ENCODE peak calls at places on chromosome 4, in ten cellular contexts. One of them, this sample, is unnamed.

GRCh38 chr4:123623611-123624010 is 227.0 kb downstream of the SPRY1 start:
- DNase-seq in spleen: no peak
- DNase-seq in HCT116: no peak
- DNase-seq in GM12892: no peak
- DNase-seq in breast epithelium: no peak
- DNase-seq in SK-N-MC: no peak
- DNase-seq in suprapubic skin: no peak
- DNase-seq in transverse colon: no peak
- DNase-seq in stomach: no peak
- DNase-seq in upper lobe of left lung: no peak
- DNase-seq in this sample: no peak

GRCh38 chr4:139188648-139189416 is 11.8 kb upstream of the ELF2 start:
- DNase-seq in SK-N-MC: no peak
- DNase-seq in transverse colon: no peak
- DNase-seq in suprapubic skin: no peak
- DNase-seq in spleen: no peak
- DNase-seq in stomach: no peak
- DNase-seq in GM12892: no peak
- DNase-seq in upper lobe of left lung: peak; percentile 52
- DNase-seq in breast epithelium: no peak
- DNase-seq in HCT116: no peak
- DNase-seq in this sample: no peak

GRCh38 chr4:8817081-8817812 is 54.4 kb downstream of the HMX1 start:
- DNase-seq in transverse colon: no peak
- DNase-seq in SK-N-MC: no peak
- DNase-seq in spleen: peak; percentile 40
- DNase-seq in suprapubic skin: peak; percentile 26
- DNase-seq in upper lobe of left lung: peak; percentile 6
- DNase-seq in breast epithelium: no peak
- DNase-seq in HCT116: no peak
- DNase-seq in stomach: peak; percentile 13
- DNase-seq in GM12892: no peak
- DNase-seq in this sample: no peak

GRCh38 chr4:98786866-98787265 is 128.5 kb upstream of the TSPAN5 start:
- DNase-seq in SK-N-MC: no peak
- DNase-seq in breast epithelium: no peak
- DNase-seq in HCT116: no peak
- DNase-seq in stomach: no peak
- DNase-seq in upper lobe of left lung: no peak
- DNase-seq in transverse colon: no peak
- DNase-seq in suprapubic skin: no peak
- DNase-seq in GM12892: no peak
- DNase-seq in spleen: no peak
- DNase-seq in this sample: no peak

GRCh38 chr4:33369366-33369899 is 2649.3 kb downstream of the PCDH7 start:
- DNase-seq in HCT116: peak; percentile 66
- DNase-seq in stomach: no peak
- DNase-seq in SK-N-MC: no peak
- DNase-seq in GM12892: no peak
- DNase-seq in suprapubic skin: no peak
- DNase-seq in spleen: no peak
- DNase-seq in upper lobe of left lung: no peak
- DNase-seq in transverse colon: no peak
- DNase-seq in breast epithelium: no peak
- DNase-seq in this sample: no peak

GRCh38 chr4:86338989-86339388 is 20.9 kb downstream of the MAPK10 start:
- DNase-seq in breast epithelium: no peak
- DNase-seq in SK-N-MC: no peak
- DNase-seq in spleen: no peak
- DNase-seq in suprapubic skin: no peak
- DNase-seq in stomach: no peak
- DNase-seq in HCT116: peak; percentile 13
- DNase-seq in GM12892: no peak
- DNase-seq in upper lobe of left lung: no peak
- DNase-seq in transverse colon: no peak
- DNase-seq in this sample: no peak

GRCh38 chr4:186810613-186811150 is 87.0 kb upstream of the FAT1 start:
- DNase-seq in HCT116: no peak
- DNase-seq in SK-N-MC: no peak
- DNase-seq in stomach: no peak
- DNase-seq in breast epithelium: no peak
- DNase-seq in transverse colon: no peak
- DNase-seq in GM12892: no peak
- DNase-seq in suprapubic skin: no peak
- DNase-seq in spleen: no peak
- DNase-seq in upper lobe of left lung: no peak
- DNase-seq in this sample: no peak

GRCh38 chr4:86400216-86400615 is 40.4 kb upstream of the MAPK10 start:
- DNase-seq in stomach: no peak
- DNase-seq in SK-N-MC: no peak
- DNase-seq in HCT116: no peak
- DNase-seq in spleen: no peak
- DNase-seq in suprapubic skin: no peak
- DNase-seq in breast epithelium: no peak
- DNase-seq in upper lobe of left lung: no peak
- DNase-seq in GM12892: no peak
- DNase-seq in transverse colon: no peak
- DNase-seq in this sample: no peak

GRCh38 chr4:24482871-24483270 is 101.5 kb downstream of the DHX15 start:
- DNase-seq in transverse colon: no peak
- DNase-seq in spleen: no peak
- DNase-seq in GM12892: no peak
- DNase-seq in stomach: no peak
- DNase-seq in HCT116: no peak
- DNase-seq in SK-N-MC: no peak
- DNase-seq in upper lobe of left lung: no peak
- DNase-seq in breast epithelium: no peak
- DNase-seq in suprapubic skin: no peak
- DNase-seq in this sample: no peak

GRCh38 chr4:187020681-187021080 is 297.0 kb upstream of the FAT1 start:
- DNase-seq in SK-N-MC: no peak
- DNase-seq in HCT116: no peak
- DNase-seq in breast epithelium: no peak
- DNase-seq in upper lobe of left lung: no peak
- DNase-seq in transverse colon: no peak
- DNase-seq in suprapubic skin: no peak
- DNase-seq in GM12892: no peak
- DNase-seq in stomach: no peak
- DNase-seq in spleen: no peak
- DNase-seq in this sample: no peak

GRCh38 chr4:137755033-137755471 is 222.8 kb upstream of the PCDH18 start:
- DNase-seq in transverse colon: no peak
- DNase-seq in suprapubic skin: no peak
- DNase-seq in upper lobe of left lung: no peak
- DNase-seq in breast epithelium: no peak
- DNase-seq in spleen: no peak
- DNase-seq in GM12892: no peak
- DNase-seq in stomach: no peak
- DNase-seq in SK-N-MC: no peak
- DNase-seq in HCT116: peak; percentile 54
- DNase-seq in this sample: no peak

GRCh38 chr4:73608677-73609594 is 11.3 kb downstream of the RASSF6 start:
- DNase-seq in upper lobe of left lung: no peak
- DNase-seq in stomach: no peak
- DNase-seq in GM12892: no peak
- DNase-seq in SK-N-MC: no peak
- DNase-seq in breast epithelium: no peak
- DNase-seq in HCT116: no peak
- DNase-seq in transverse colon: no peak
- DNase-seq in suprapubic skin: no peak
- DNase-seq in spleen: no peak
- DNase-seq in this sample: no peak

GRCh38 chr4:73613130-73613529 is 7.1 kb downstream of the RASSF6 start:
- DNase-seq in stomach: no peak
- DNase-seq in suprapubic skin: no peak
- DNase-seq in transverse colon: peak; percentile 51
- DNase-seq in SK-N-MC: no peak
- DNase-seq in HCT116: no peak
- DNase-seq in upper lobe of left lung: no peak
- DNase-seq in GM12892: no peak
- DNase-seq in breast epithelium: no peak
- DNase-seq in spleen: no peak
- DNase-seq in this sample: no peak

GRCh38 chr4:73609688-73610087 is 10.5 kb downstream of the RASSF6 start:
- DNase-seq in HCT116: no peak
- DNase-seq in SK-N-MC: no peak
- DNase-seq in suprapubic skin: no peak
- DNase-seq in upper lobe of left lung: no peak
- DNase-seq in transverse colon: no peak
- DNase-seq in GM12892: no peak
- DNase-seq in stomach: no peak
- DNase-seq in spleen: no peak
- DNase-seq in breast epithelium: no peak
- DNase-seq in this sample: no peak

GRCh38 chr4:73614468-73614867 is 5.8 kb downstream of the RASSF6 start:
- DNase-seq in GM12892: no peak
- DNase-seq in upper lobe of left lung: no peak
- DNase-seq in suprapubic skin: no peak
- DNase-seq in HCT116: no peak
- DNase-seq in breast epithelium: no peak
- DNase-seq in stomach: no peak
- DNase-seq in spleen: no peak
- DNase-seq in SK-N-MC: no peak
- DNase-seq in transverse colon: no peak
- DNase-seq in this sample: no peak

DNA sequence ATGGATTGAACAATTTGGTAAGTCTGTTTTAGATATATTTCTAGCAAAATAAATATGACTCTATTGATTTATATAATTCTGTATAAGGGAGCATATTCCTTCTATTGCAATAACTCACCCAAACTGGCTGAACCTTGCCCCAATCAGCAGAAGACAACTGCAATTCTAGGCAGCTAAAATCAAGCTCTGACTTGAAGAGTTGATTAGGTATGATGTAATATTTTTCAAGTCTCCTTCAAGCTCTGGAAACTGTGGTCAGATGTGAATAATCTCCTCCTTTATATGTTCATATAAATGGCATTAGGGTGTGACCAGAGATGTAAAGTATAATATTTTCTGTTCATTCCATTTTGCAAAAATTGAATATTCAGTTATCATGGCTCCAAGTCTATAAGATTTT is 8.2 kb downstream of the RASSF6 start:
- DNase-seq in stomach: no peak
- DNase-seq in breast epithelium: no peak
- DNase-seq in HCT116: no peak
- DNase-seq in suprapubic skin: no peak
- DNase-seq in GM12892: no peak
- DNase-seq in spleen: no peak
- DNase-seq in upper lobe of left lung: no peak
- DNase-seq in SK-N-MC: no peak
- DNase-seq in transverse colon: no peak
- DNase-seq in this sample: no peak
- TF ChIP-seq POLR2AphosphoS5 in stomach: no peak
- TF ChIP-seq POLR2AphosphoS5 in breast epithelium: no peak
- TF ChIP-seq POLR2AphosphoS5 in HCT116: no peak
- TF ChIP-seq POLR2AphosphoS5 in suprapubic skin: no peak
- TF ChIP-seq POLR2AphosphoS5 in GM12892: no peak
- TF ChIP-seq POLR2AphosphoS5 in spleen: no peak
- TF ChIP-seq POLR2AphosphoS5 in upper lobe of left lung: no peak
- TF ChIP-seq POLR2AphosphoS5 in SK-N-MC: no peak
- TF ChIP-seq POLR2AphosphoS5 in transverse colon: no peak
- TF ChIP-seq POLR2AphosphoS5 in this sample: no peak

GRCh38 chr4:173212379-173212778 is 43.8 kb downstream of the GALNT7 start:
- DNase-seq in spleen: no peak
- DNase-seq in breast epithelium: no peak
- DNase-seq in upper lobe of left lung: no peak
- DNase-seq in SK-N-MC: no peak
- DNase-seq in suprapubic skin: no peak
- DNase-seq in HCT116: no peak
- DNase-seq in stomach: no peak
- DNase-seq in GM12892: no peak
- DNase-seq in transverse colon: no peak
- DNase-seq in this sample: no peak

GRCh38 chr4:173213296-173213695 is 44.7 kb downstream of the GALNT7 start:
- DNase-seq in suprapubic skin: no peak
- DNase-seq in spleen: no peak
- DNase-seq in HCT116: no peak
- DNase-seq in stomach: no peak
- DNase-seq in upper lobe of left lung: no peak
- DNase-seq in breast epithelium: no peak
- DNase-seq in SK-N-MC: no peak
- DNase-seq in transverse colon: no peak
- DNase-seq in GM12892: no peak
- DNase-seq in this sample: no peak

GRCh38 chr4:173214231-173214630 is 45.6 kb downstream of the GALNT7 start:
- DNase-seq in GM12892: no peak
- DNase-seq in transverse colon: no peak
- DNase-seq in stomach: no peak
- DNase-seq in upper lobe of left lung: no peak
- DNase-seq in SK-N-MC: no peak
- DNase-seq in spleen: no peak
- DNase-seq in suprapubic skin: no peak
- DNase-seq in HCT116: no peak
- DNase-seq in breast epithelium: no peak
- DNase-seq in this sample: no peak

GRCh38 chr4:173217075-173217474 is 48.5 kb downstream of the GALNT7 start:
- DNase-seq in suprapubic skin: no peak
- DNase-seq in SK-N-MC: no peak
- DNase-seq in GM12892: no peak
- DNase-seq in stomach: no peak
- DNase-seq in HCT116: no peak
- DNase-seq in upper lobe of left lung: no peak
- DNase-seq in transverse colon: no peak
- DNase-seq in breast epithelium: no peak
- DNase-seq in spleen: no peak
- DNase-seq in this sample: no peak

GRCh38 chr4:173214661-173215060 is 46.0 kb downstream of the GALNT7 start:
- DNase-seq in GM12892: no peak
- DNase-seq in spleen: no peak
- DNase-seq in suprapubic skin: no peak
- DNase-seq in HCT116: no peak
- DNase-seq in upper lobe of left lung: no peak
- DNase-seq in stomach: peak; percentile 40
- DNase-seq in transverse colon: no peak
- DNase-seq in breast epithelium: no peak
- DNase-seq in SK-N-MC: no peak
- DNase-seq in this sample: no peak
- TF ChIP-seq POLR2AphosphoS5 in GM12892: no peak
- TF ChIP-seq POLR2AphosphoS5 in spleen: no peak
- TF ChIP-seq POLR2AphosphoS5 in suprapubic skin: no peak
- TF ChIP-seq POLR2AphosphoS5 in HCT116: no peak
- TF ChIP-seq POLR2AphosphoS5 in upper lobe of left lung: no peak
- TF ChIP-seq POLR2AphosphoS5 in stomach: no peak
- TF ChIP-seq POLR2AphosphoS5 in transverse colon: no peak
- TF ChIP-seq POLR2AphosphoS5 in breast epithelium: no peak
- TF ChIP-seq POLR2AphosphoS5 in SK-N-MC: no peak
- TF ChIP-seq POLR2AphosphoS5 in this sample: no peak

GRCh38 chr4:70997068-70997467 is 3.6 kb downstream of the DCK start:
- DNase-seq in stomach: no peak
- DNase-seq in transverse colon: no peak
- DNase-seq in SK-N-MC: no peak
- DNase-seq in upper lobe of left lung: no peak
- DNase-seq in GM12892: no peak
- DNase-seq in HCT116: no peak
- DNase-seq in breast epithelium: no peak
- DNase-seq in suprapubic skin: no peak
- DNase-seq in spleen: no peak
- DNase-seq in this sample: no peak
- TF ChIP-seq POLR2AphosphoS5 in stomach: no peak
- TF ChIP-seq POLR2AphosphoS5 in transverse colon: no peak
- TF ChIP-seq POLR2AphosphoS5 in SK-N-MC: no peak
- TF ChIP-seq POLR2AphosphoS5 in upper lobe of left lung: no peak
- TF ChIP-seq POLR2AphosphoS5 in GM12892: no peak
- TF ChIP-seq POLR2AphosphoS5 in HCT116: no peak
- TF ChIP-seq POLR2AphosphoS5 in breast epithelium: no peak
- TF ChIP-seq POLR2AphosphoS5 in suprapubic skin: no peak
- TF ChIP-seq POLR2AphosphoS5 in spleen: no peak
- TF ChIP-seq POLR2AphosphoS5 in this sample: no peak

GRCh38 chr4:154959756-154960155 is 178.7 kb downstream of the RBM46 start:
- DNase-seq in breast epithelium: no peak
- DNase-seq in transverse colon: no peak
- DNase-seq in SK-N-MC: no peak
- DNase-seq in upper lobe of left lung: no peak
- DNase-seq in HCT116: no peak
- DNase-seq in stomach: no peak
- DNase-seq in spleen: no peak
- DNase-seq in GM12892: no peak
- DNase-seq in suprapubic skin: no peak
- DNase-seq in this sample: no peak
- TF ChIP-seq POLR2AphosphoS5 in breast epithelium: no peak
- TF ChIP-seq POLR2AphosphoS5 in transverse colon: no peak
- TF ChIP-seq POLR2AphosphoS5 in SK-N-MC: no peak
- TF ChIP-seq POLR2AphosphoS5 in upper lobe of left lung: no peak
- TF ChIP-seq POLR2AphosphoS5 in HCT116: no peak
- TF ChIP-seq POLR2AphosphoS5 in stomach: no peak
- TF ChIP-seq POLR2AphosphoS5 in spleen: no peak
- TF ChIP-seq POLR2AphosphoS5 in GM12892: no peak
- TF ChIP-seq POLR2AphosphoS5 in suprapubic skin: no peak
- TF ChIP-seq POLR2AphosphoS5 in this sample: no peak